ENCODE peak calls at places on chromosomes 3 and 15, in ten cellular contexts. I is RCC 7860; A is stimulated activated CD4-positive, alpha-beta T cell treated with anti-CD3 and anti-CD28 coated beads, Interleukin-2, amount 100 ng/mL, for 48 hours; O is activated CD4-positive, alpha-beta T cell treated with anti-CD3 and anti-CD28 coated beads, Interleukin-2, amount 10 ng/mL, durations not matched to agents 7 days and 5 days; R is left ventricle myocardium inferior; G is NCI-H345; F is HT1080; T is central memory CD4-positive, alpha-beta T cell; B is left ventricle myocardium superior; L is NCI-H1417 treated with DMSO at 0.1 percent for 48 hours. N is an unnamed sample.

GRCh38 chr3:77038928-77039605 is 832 bp upstream of the ROBO2 start:
- DNase-seq in I (no peak), A (no peak), O (no peak), R (no peak), G (peak), F (no peak), T (no peak), B (peak), L (no peak), N (peak)

GRCh38 chr3:165283328-165283727 is 87.1 kb upstream of the SLITRK3 start:
- DNase-seq in I (no peak), A (no peak), O (no peak), R (no peak), G (no peak), F (no peak), T (no peak), B (no peak), L (no peak), N (no peak)

GRCh38 chr3:187850256-187851010 is 105.2 kb upstream of the BCL6 start:
- DNase-seq in I (no peak), A (no peak), O (no peak), R (no peak), G (no peak), F (no peak), T (no peak), B (no peak), L (no peak), N (no peak)

GRCh38 chr15:100733088-100733487 is 130.7 kb downstream of the ASB7 start:
- DNase-seq in I (no peak), A (no peak), O (no peak), R (no peak), G (no peak), F (no peak), T (no peak), B (no peak), L (no peak), N (no peak)

GRCh38 chr3:102532901-102533300 is 98.1 kb downstream of the ZPLD1 start:
- DNase-seq in I (peak), A (no peak), O (peak), R (no peak), G (no peak), F (peak), T (no peak), B (no peak), L (no peak), N (no peak)

GRCh38 chr3:46935989-46936620 is 40.4 kb downstream of the CCDC12 start:
- DNase-seq in I (no peak), A (no peak), O (no peak), R (no peak), G (no peak), F (no peak), T (no peak), B (no peak), L (no peak), N (no peak)

GRCh38 chr15:89129123-89129815 is 41.0 kb downstream of the ABHD2 start:
- DNase-seq in I (no peak), A (peak), O (peak), R (no peak), G (peak), F (peak), T (peak), B (peak), L (no peak), N (peak)

GRCh38 chr15:101437209-101437608 is 52.3 kb downstream of the PCSK6 start:
- DNase-seq in I (peak), A (no peak), O (no peak), R (no peak), G (peak), F (peak), T (no peak), B (no peak), L (no peak), N (no peak)

GRCh38 chr15:74312445-74313007 is 54.9 kb downstream of the CYP11A1 start:
- DNase-seq in I (no peak), A (no peak), O (no peak), R (no peak), G (peak), F (no peak), T (no peak), B (no peak), L (peak), N (no peak)

GRCh38 chr3:169923189-169923588 is 11.8 kb downstream of the SAMD7 start:
- DNase-seq in I (no peak), A (no peak), O (no peak), R (peak), G (peak), F (no peak), T (no peak), B (peak), L (no peak), N (peak)

GRCh38 chr15:76328962-76329361 is 7.6 kb upstream of the ISL2 start:
- DNase-seq in I (peak), A (no peak), O (no peak), R (no peak), G (no peak), F (peak), T (no peak), B (no peak), L (no peak), N (no peak)

GRCh38 chr3:180359381-180360279 is 242.3 kb upstream of the TTC14 start:
- DNase-seq in I (no peak), A (no peak), O (no peak), R (no peak), G (no peak), F (no peak), T (no peak), B (no peak), L (no peak), N (no peak)

GRCh38 chr3:30476373-30477082 is 129.9 kb upstream of the TGFBR2 start:
- DNase-seq in I (no peak), A (no peak), O (no peak), R (no peak), G (peak), F (no peak), T (no peak), B (no peak), L (no peak), N (no peak)

GRCh38 chr15:80967451-80967850 is 22.2 kb downstream of the MESD start:
- DNase-seq in I (no peak), A (no peak), O (no peak), R (no peak), G (no peak), F (no peak), T (no peak), B (no peak), L (no peak), N (peak)

GRCh38 chr3:6825527-6825926 is 35.4 kb upstream of the GRM7 start:
- DNase-seq in I (no peak), A (no peak), O (no peak), R (no peak), G (peak), F (no peak), T (no peak), B (no peak), L (no peak), N (no peak)

GRCh38 chr15:100547961-100548360 is 19.2 kb upstream of the CERS3 start:
- DNase-seq in I (no peak), A (no peak), O (no peak), R (no peak), G (no peak), F (no peak), T (no peak), B (no peak), L (no peak), N (no peak)

GRCh38 chr15:74302821-74303359 is 64.6 kb downstream of the CYP11A1 start:
- DNase-seq in I (no peak), A (peak), O (peak), R (no peak), G (peak), F (no peak), T (no peak), B (peak), L (peak), N (peak)

GRCh38 chr3:110314512-110315114 is 757.0 kb upstream of the NECTIN3 start:
- DNase-seq in I (peak), A (peak), O (peak), R (no peak), G (peak), F (peak), T (peak), B (no peak), L (no peak), N (peak)

GRCh38 chr3:146148468-146148931 is 12.5 kb downstream of the PLOD2 start:
- DNase-seq in I (no peak), A (no peak), O (no peak), R (no peak), G (no peak), F (no peak), T (no peak), B (no peak), L (no peak), N (no peak)

GRCh38 chr3:40258555-40258954 is 51.0 kb upstream of the EIF1B start:
- DNase-seq in I (peak), A (no peak), O (no peak), R (no peak), G (no peak), F (peak), T (no peak), B (no peak), L (no peak), N (no peak)

GRCh38 chr3:42702066-42702951 is at the start of gene HHATL:
- DNase-seq in I (no peak), A (no peak), O (no peak), R (peak), G (no peak), F (no peak), T (no peak), B (peak), L (no peak), N (peak)

GRCh38 chr15:88621789-88622604 is 857 bp downstream of the AEN start:
- DNase-seq in I (peak), A (peak), O (peak), R (no peak), G (no peak), F (peak), T (peak), B (no peak), L (no peak), N (peak)

GRCh38 chr3:123522666-123523412 is 62.0 kb downstream of the HACD2 start:
- DNase-seq in I (no peak), A (no peak), O (no peak), R (peak), G (no peak), F (no peak), T (no peak), B (peak), L (no peak), N (peak)

GRCh38 chr15:69607101-69607500 is 154.5 kb downstream of the RPLP1 start:
- DNase-seq in I (no peak), A (no peak), O (no peak), R (no peak), G (no peak), F (peak), T (no peak), B (no peak), L (no peak), N (no peak)

GRCh38 chr3:174365796-174366195 is 493.3 kb upstream of the NAALADL2 start:
- DNase-seq in I (no peak), A (no peak), O (no peak), R (no peak), G (no peak), F (no peak), T (no peak), B (no peak), L (no peak), N (no peak)

GRCh38 chr3:99325407-99325806 is 313.0 kb upstream of the COL8A1 start:
- DNase-seq in I (no peak), A (no peak), O (no peak), R (no peak), G (no peak), F (peak), T (no peak), B (no peak), L (no peak), N (no peak)

GRCh38 chr3:62607287-62608029 is 234.1 kb upstream of the FEZF2 start:
- DNase-seq in I (peak), A (no peak), O (no peak), R (peak), G (peak), F (peak), T (no peak), B (peak), L (no peak), N (peak)

GRCh38 chr3:66762888-66763287 is 235.2 kb upstream of the KBTBD8 start:
- DNase-seq in I (no peak), A (no peak), O (no peak), R (no peak), G (no peak), F (no peak), T (no peak), B (no peak), L (no peak), N (no peak)

GRCh38 chr15:43067717-43068461 is 37.9 kb downstream of the UBR1 start:
- DNase-seq in I (no peak), A (no peak), O (peak), R (no peak), G (no peak), F (peak), T (no peak), B (no peak), L (no peak), N (no peak)

GRCh38 chr15:42068601-42069000 is 25.8 kb downstream of the PLA2G4D start:
- DNase-seq in I (no peak), A (no peak), O (no peak), R (no peak), G (no peak), F (no peak), T (no peak), B (no peak), L (no peak), N (no peak)

GRCh38 chr15:101250331-101250730 is 1.5 kb downstream of the CHSY1 start:
- DNase-seq in I (peak), A (no peak), O (no peak), R (no peak), G (no peak), F (peak), T (no peak), B (no peak), L (no peak), N (no peak)

GRCh38 chr3:168096210-168096795 is 579 bp upstream of the GOLIM4 start:
- DNase-seq in I (peak), A (no peak), O (peak), R (peak), G (peak), F (peak), T (no peak), B (peak), L (peak), N (peak)

GRCh38 chr3:81579744-81580143 is 181.7 kb downstream of the GBE1 start:
- DNase-seq in I (no peak), A (no peak), O (no peak), R (no peak), G (peak), F (no peak), T (no peak), B (no peak), L (no peak), N (no peak)

GRCh38 chr3:139466369-139466768 is 9.9 kb downstream of the RBP2 start:
- DNase-seq in I (no peak), A (no peak), O (no peak), R (no peak), G (no peak), F (no peak), T (no peak), B (no peak), L (no peak), N (no peak)